ENCODE peak calls at places on chromosome 1, in seven cellular contexts. X is psoas muscle, C is heart right ventricle, M is left lung, A is brain microvascular endothelial cell, Y is neural progenitor cell, O is mammary epithelial cell. N is an unnamed sample.
A peak's percentile ranks its signal among the peaks of the same experiment; 100 is the strongest.

GRCh38 chr1:230423936-230424335 is 2.2 kb downstream of the PGBD5 start:
- DNase-seq in X (no peak), C (no peak), M (no peak), A (no peak), Y (no peak), O (no peak), N (no peak)

GRCh38 chr1:48207536-48208075 is 14.9 kb upstream of the SLC5A9 start:
- DNase-seq in X (no peak), C (no peak), M (no peak), A (no peak), Y (no peak), O (no peak), N (no peak)

GRCh38 chr1:167442142-167442848 is 76.0 kb downstream of the CD247 start:
- DNase-seq in X (peak; percentile 85), C (peak; percentile 83), M (peak; percentile 84), A (peak; percentile 59), Y (peak; percentile 93), O (peak; percentile 73), N (no peak)

GRCh38 chr1:38776466-38776865 is 83.1 kb downstream of the RRAGC start:
- DNase-seq in X (no peak), C (no peak), M (no peak), A (no peak), Y (no peak), O (no peak), N (no peak)

GRCh38 chr1:118396824-118397530 is 211.9 kb upstream of the SPAG17 start:
- DNase-seq in X (peak; percentile 25), C (no peak), M (no peak), A (no peak), Y (no peak), O (no peak), N (no peak)

GRCh38 chr1:28965271-28965870 is 51.0 kb downstream of the EPB41 start:
- DNase-seq in X (no peak), C (no peak), M (no peak), A (no peak), Y (no peak), O (peak; percentile 39), N (no peak)

GRCh38 chr1:169214598-169214997 is 108.1 kb downstream of the ATP1B1 start:
- DNase-seq in X (no peak), C (no peak), M (no peak), A (no peak), Y (no peak), O (no peak), N (no peak)

GRCh38 chr1:58648864-58649263 is 51.0 kb downstream of the MYSM1 start:
- DNase-seq in X (no peak), C (no peak), M (no peak), A (no peak), Y (no peak), O (no peak), N (no peak)

GRCh38 chr1:42035205-42035829 is 116.6 kb upstream of the HIVEP3 start:
- DNase-seq in X (peak; percentile 57), C (peak; percentile 59), M (peak; percentile 71), A (peak; percentile 34), Y (peak; percentile 91), O (peak; percentile 61), N (peak; percentile 78)

GRCh38 chr1:227756172-227756959 is 21.1 kb downstream of the SNAP47 start:
- DNase-seq in X (no peak), C (no peak), M (no peak), A (no peak), Y (no peak), O (no peak), N (no peak)

GRCh38 chr1:116751149-116751548 is 3.1 kb upstream of the CD2 start:
- DNase-seq in X (no peak), C (no peak), M (no peak), A (no peak), Y (no peak), O (no peak), N (no peak)

GRCh38 chr1:26336477-26337205 is 17.3 kb downstream of the CRYBG2 start:
- DNase-seq in X (peak; percentile 63), C (no peak), M (peak; percentile 88), A (no peak), Y (peak; percentile 91), O (peak; percentile 90), N (no peak)

GRCh38 chr1:66168467-66168887 is 365.5 kb upstream of the SGIP1 start:
- DNase-seq in X (no peak), C (no peak), M (no peak), A (no peak), Y (no peak), O (no peak), N (no peak)

GRCh38 chr1:147849097-147849873 is 53.3 kb upstream of the GJA8 start:
- DNase-seq in X (no peak), C (no peak), M (no peak), A (peak; percentile 59), Y (no peak), O (peak; percentile 26), N (no peak)

GRCh38 chr1:172466795-172467407 is 23.0 kb upstream of the PIGC start:
- DNase-seq in X (no peak), C (no peak), M (no peak), A (no peak), Y (no peak), O (peak; percentile 74), N (no peak)

GRCh38 chr1:211738709-211739301 is 63.4 kb upstream of the NEK2 start:
- DNase-seq in X (no peak), C (no peak), M (no peak), A (no peak), Y (no peak), O (peak; percentile 60), N (no peak)

GRCh38 chr1:226223786-226224244 is 351 bp downstream of the MIXL1 start:
- DNase-seq in X (no peak), C (no peak), M (no peak), A (no peak), Y (peak; percentile 76), O (no peak), N (no peak)

GRCh38 chr1:214106375-214106774 is 118.6 kb downstream of the PROX1 start:
- DNase-seq in X (no peak), C (no peak), M (no peak), A (no peak), Y (no peak), O (no peak), N (no peak)

DNA sequence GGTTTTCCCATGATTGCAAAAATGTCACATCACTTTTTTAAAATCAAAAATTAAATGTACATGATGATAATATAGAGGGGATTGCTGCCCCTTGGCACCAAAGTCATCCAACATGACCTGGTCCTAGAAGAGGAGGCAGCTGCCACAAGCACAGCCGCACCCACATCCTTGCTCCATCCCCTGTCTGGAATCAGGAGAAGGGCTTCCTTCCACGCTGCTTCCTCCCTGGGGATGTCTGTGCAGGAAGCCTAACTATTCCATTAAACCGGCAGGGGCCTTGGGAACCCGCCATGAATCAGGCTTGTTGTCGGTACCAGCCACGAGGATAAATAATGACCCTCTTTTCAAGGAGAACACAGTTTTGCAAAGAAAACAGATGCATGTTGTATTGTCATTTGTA is 68.7 kb upstream of the AJAP1 start:
- DNase-seq in X (no peak), C (peak; percentile 11), M (no peak), A (no peak), Y (no peak), O (no peak), N (peak; percentile 35)
- H3K27ac ChIP-seq in X (no peak overlapping the region), C (no peak overlapping the region), M (no peak overlapping the region), A (no peak overlapping the region), Y (no peak overlapping the region), O (no peak overlapping the region), N (no peak overlapping the region)

DNA sequence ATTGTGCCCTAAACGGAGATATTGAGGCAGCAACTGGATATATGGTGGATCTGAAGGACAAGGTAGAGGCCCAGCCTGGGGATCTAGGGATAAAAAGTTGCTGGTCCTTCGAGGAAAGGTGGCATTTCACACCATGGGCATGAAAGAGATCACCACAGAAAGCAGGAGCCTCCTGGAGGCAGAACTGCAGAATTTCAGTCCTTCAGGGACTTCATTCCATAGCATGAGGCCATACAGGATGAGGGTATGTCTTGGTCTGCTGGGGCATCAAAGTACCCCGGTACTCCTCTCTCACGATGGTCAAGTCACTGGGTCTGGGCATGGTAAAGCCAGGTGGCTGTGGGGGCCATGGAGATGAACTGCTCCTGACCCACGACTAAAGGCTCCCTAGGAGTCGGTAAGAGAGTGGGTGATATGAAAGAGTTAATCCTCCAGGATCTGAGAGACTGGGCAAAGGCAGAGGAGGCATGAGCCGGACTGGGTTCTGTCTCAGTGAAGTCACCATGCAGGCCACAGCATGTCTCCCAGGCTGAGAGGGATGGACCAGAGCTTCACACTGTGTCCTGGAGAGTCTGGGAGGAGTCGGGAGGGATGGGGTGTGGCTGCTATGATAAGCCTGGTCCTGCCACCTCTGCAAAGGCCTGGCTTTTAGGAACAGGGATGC is 5.8 kb upstream of the SPRR5 start:
- DNase-seq in X (no peak), C (no peak), M (no peak), A (no peak), Y (no peak), O (peak; percentile 90), N (no peak)
- H3K27ac ChIP-seq in X (no peak overlapping the region), C (no peak overlapping the region), M (no peak overlapping the region), A (no peak overlapping the region), Y (no peak overlapping the region), O (peak overlapping the region; percentile 55), N (no peak overlapping the region)

GRCh38 chr1:112687785-112688496 is 13.5 kb downstream of the MOV10 start:
- DNase-seq in X (no peak), C (no peak), M (no peak), A (no peak), Y (no peak), O (no peak), N (no peak)

GRCh38 chr1:112688781-112689193 is 14.3 kb downstream of the MOV10 start:
- DNase-seq in X (no peak), C (no peak), M (no peak), A (no peak), Y (no peak), O (no peak), N (no peak)

GRCh38 chr1:112686417-112686816 is 12.0 kb downstream of the MOV10 start:
- DNase-seq in X (no peak), C (no peak), M (no peak), A (no peak), Y (no peak), O (peak; percentile 63), N (no peak)

GRCh38 chr1:112686835-112687234 is 12.4 kb downstream of the MOV10 start:
- DNase-seq in X (no peak), C (no peak), M (no peak), A (no peak), Y (no peak), O (peak; percentile 42), N (no peak)

GRCh38 chr1:112687361-112687760 is 12.9 kb downstream of the MOV10 start:
- DNase-seq in X (no peak), C (no peak), M (no peak), A (no peak), Y (no peak), O (peak; percentile 98), N (no peak)
- H3K27ac ChIP-seq in X (no peak overlapping the region), C (no peak overlapping the region), M (no peak overlapping the region), A (no peak overlapping the region), Y (no peak overlapping the region), O (peak overlapping the region; percentile 91), N (peak overlapping the region; percentile 13)

GRCh38 chr1:21329209-21329844 is 39.1 kb upstream of the ECE1 start:
- DNase-seq in X (no peak), C (no peak), M (no peak), A (no peak), Y (no peak), O (peak; percentile 80), N (no peak)
- H3K27ac ChIP-seq in X (no peak overlapping the region), C (no peak overlapping the region), M (peak overlapping the region; percentile 23), A (no peak overlapping the region), Y (no peak overlapping the region), O (no peak overlapping the region), N (peak overlapping the region; percentile 39)

DNA sequence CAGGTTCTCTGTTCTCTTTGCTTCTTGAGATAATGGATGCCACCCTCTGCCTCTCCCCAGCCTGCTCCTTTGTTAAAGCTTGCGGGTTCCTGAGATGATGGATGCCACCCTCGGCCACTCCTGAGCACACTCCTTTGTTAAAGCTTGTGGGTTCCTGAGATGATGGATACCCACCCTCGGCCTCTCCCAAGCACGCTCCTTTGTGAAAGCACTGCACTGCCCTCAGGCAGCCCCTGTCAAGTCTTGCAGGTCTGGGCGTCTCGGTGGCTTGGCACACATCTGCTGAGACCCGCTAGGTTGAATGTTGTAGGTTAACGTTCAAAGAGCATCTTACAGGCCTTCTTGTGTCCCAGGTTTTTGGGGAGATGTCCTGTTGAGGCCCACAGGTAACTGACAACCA is 76.6 kb downstream of the SCCPDH start:
- DNase-seq in X (no peak), C (no peak), M (no peak), A (no peak), Y (no peak), O (peak; percentile 8), N (peak; percentile 59)
- H3K27ac ChIP-seq in X (no peak overlapping the region), C (no peak overlapping the region), M (no peak overlapping the region), A (no peak overlapping the region), Y (no peak overlapping the region), O (no peak overlapping the region), N (no peak overlapping the region)

N was measured in coronary artery.